ENCODE peak calls at places on chromosome 18, in eight cellular contexts. W, A, Y, F, E, R, H and B are unnamed samples.

GRCh38 chr18:57915848-57916596 is 112.9 kb upstream of the ATP8B1 start:
- DNase-seq in W (no peak), A (no peak), Y (peak), F (peak), E (no peak), R (no peak), H (no peak), B (no peak)

GRCh38 chr18:10032331-10032979 is 118.6 kb downstream of the VAPA start:
- DNase-seq in W (no peak), A (no peak), Y (no peak), F (peak), E (no peak), R (no peak), H (no peak), B (no peak)

GRCh38 chr18:49560277-49561126 is 1.4 kb upstream of the LIPG start:
- DNase-seq in W (no peak), A (peak), Y (no peak), F (no peak), E (no peak), R (no peak), H (no peak), B (no peak)

GRCh38 chr18:39840406-39840805 is 2114.6 kb upstream of the PIK3C3 start:
- DNase-seq in W (no peak), A (no peak), Y (peak), F (no peak), E (no peak), R (no peak), H (no peak), B (peak)

GRCh38 chr18:57561728-57562423 is 24.6 kb downstream of the FECH start:
- DNase-seq in W (no peak), A (peak), Y (peak), F (no peak), E (no peak), R (no peak), H (peak), B (peak)

GRCh38 chr18:10247402-10248117 is 206.9 kb upstream of the APCDD1 start:
- DNase-seq in W (no peak), A (no peak), Y (no peak), F (no peak), E (peak), R (no peak), H (no peak), B (no peak)

GRCh38 chr18:13067124-13067523 is 76.0 kb downstream of the CEP192 start:
- DNase-seq in W (no peak), A (no peak), Y (no peak), F (no peak), E (no peak), R (no peak), H (no peak), B (no peak)

GRCh38 chr18:58416704-58417683 is 211.9 kb downstream of the ALPK2 start:
- DNase-seq in W (no peak), A (peak), Y (peak), F (no peak), E (no peak), R (peak), H (no peak), B (peak)

GRCh38 chr18:41025666-41026065 is 929.4 kb upstream of the PIK3C3 start:
- DNase-seq in W (no peak), A (no peak), Y (no peak), F (no peak), E (no peak), R (no peak), H (no peak), B (no peak)

GRCh38 chr18:62384610-62385097 is 59.5 kb downstream of the TNFRSF11A start:
- DNase-seq in W (no peak), A (no peak), Y (peak), F (no peak), E (no peak), R (no peak), H (no peak), B (no peak)

GRCh38 chr18:62715829-62716678 is 713 bp downstream of the PHLPP1 start:
- DNase-seq in W (peak), A (peak), Y (peak), F (no peak), E (peak), R (peak), H (peak), B (peak)

GRCh38 chr18:28768791-28769768 is 592.1 kb upstream of the CDH2 start:
- DNase-seq in W (no peak), A (peak), Y (peak), F (no peak), E (peak), R (no peak), H (no peak), B (no peak)

GRCh38 chr18:5455644-5456043 is 88.2 kb downstream of the EPB41L3 start:
- DNase-seq in W (no peak), A (no peak), Y (no peak), F (no peak), E (no peak), R (no peak), H (no peak), B (peak)

GRCh38 chr18:11324510-11324909 is 175.1 kb upstream of the PIEZO2 start:
- DNase-seq in W (no peak), A (no peak), Y (peak), F (no peak), E (no peak), R (no peak), H (no peak), B (no peak)

GRCh38 chr18:26479686-26480079 is 68.7 kb downstream of the KCTD1 start:
- DNase-seq in W (no peak), A (peak), Y (no peak), F (no peak), E (no peak), R (no peak), H (no peak), B (no peak)

GRCh38 chr18:57209697-57210096 is 62.8 kb downstream of the BOD1L2 start:
- DNase-seq in W (no peak), A (no peak), Y (no peak), F (no peak), E (no peak), R (no peak), H (no peak), B (no peak)

GRCh38 chr18:78767648-78768071 is 212.0 kb upstream of the SALL3 start:
- DNase-seq in W (no peak), A (no peak), Y (no peak), F (no peak), E (no peak), R (no peak), H (no peak), B (no peak)

GRCh38 chr18:68925268-68925667 is 127.4 kb downstream of the CCDC102B start:
- DNase-seq in W (no peak), A (peak), Y (peak), F (no peak), E (no peak), R (no peak), H (no peak), B (peak)